ENCODE peak calls at places on chromosomes 5 and 9, in five cellular contexts. One of them, this sample, is unnamed.

GRCh38 chr5:14809369-14810144 is 62.0 kb downstream of the ANKH start:
- DNase-seq in AG08396: peak
- DNase-seq in endothelial cell: no peak
- DNase-seq in putamen: peak
- DNase-seq in NCI-H748 treated with DMSO at 0.1 percent for 48 hours: no peak
- DNase-seq in this sample: peak

GRCh38 chr9:133499892-133500270 is 21.0 kb upstream of the SLC2A6 start:
- DNase-seq in AG08396: no peak
- DNase-seq in endothelial cell: no peak
- DNase-seq in putamen: no peak
- DNase-seq in NCI-H748 treated with DMSO at 0.1 percent for 48 hours: no peak
- DNase-seq in this sample: no peak

GRCh38 chr9:112819635-112820496 is 69.3 kb downstream of the SNX30 start:
- DNase-seq in AG08396: peak
- DNase-seq in endothelial cell: peak
- DNase-seq in putamen: peak
- DNase-seq in NCI-H748 treated with DMSO at 0.1 percent for 48 hours: peak
- DNase-seq in this sample: peak

GRCh38 chr5:92119110-92119509 is 736.0 kb upstream of the ARRDC3 start:
- DNase-seq in AG08396: no peak
- DNase-seq in endothelial cell: no peak
- DNase-seq in putamen: no peak
- DNase-seq in NCI-H748 treated with DMSO at 0.1 percent for 48 hours: no peak
- DNase-seq in this sample: no peak

GRCh38 chr9:94812343-94812742 is 85.8 kb downstream of the AOPEP start:
- DNase-seq in AG08396: peak
- DNase-seq in endothelial cell: no peak
- DNase-seq in putamen: no peak
- DNase-seq in NCI-H748 treated with DMSO at 0.1 percent for 48 hours: no peak
- DNase-seq in this sample: peak

GRCh38 chr9:95494416-95495371 is 22.1 kb downstream of the PTCH1 start:
- DNase-seq in AG08396: peak
- DNase-seq in endothelial cell: no peak
- DNase-seq in putamen: no peak
- DNase-seq in NCI-H748 treated with DMSO at 0.1 percent for 48 hours: peak
- DNase-seq in this sample: no peak

GRCh38 chr9:94011134-94011533 is 56.0 kb upstream of the BARX1 start:
- DNase-seq in AG08396: no peak
- DNase-seq in endothelial cell: no peak
- DNase-seq in putamen: no peak
- DNase-seq in NCI-H748 treated with DMSO at 0.1 percent for 48 hours: no peak
- DNase-seq in this sample: peak

GRCh38 chr9:19922476-19923118 is 133.8 kb upstream of the SLC24A2 start:
- DNase-seq in AG08396: peak
- DNase-seq in endothelial cell: peak
- DNase-seq in putamen: peak
- DNase-seq in NCI-H748 treated with DMSO at 0.1 percent for 48 hours: peak
- DNase-seq in this sample: peak

GRCh38 chr5:5331838-5332237 is 90.6 kb upstream of the ICE1 start:
- DNase-seq in AG08396: no peak
- DNase-seq in endothelial cell: no peak
- DNase-seq in putamen: no peak
- DNase-seq in NCI-H748 treated with DMSO at 0.1 percent for 48 hours: no peak
- DNase-seq in this sample: no peak

GRCh38 chr5:135569755-135570452 is 8.9 kb downstream of the CXCL14 start:
- DNase-seq in AG08396: peak
- DNase-seq in endothelial cell: peak
- DNase-seq in putamen: no peak
- DNase-seq in NCI-H748 treated with DMSO at 0.1 percent for 48 hours: no peak
- DNase-seq in this sample: peak

GRCh38 chr9:83622814-83623633 is at the start of gene IDNK:
- DNase-seq in AG08396: peak
- DNase-seq in endothelial cell: peak
- DNase-seq in putamen: peak
- DNase-seq in NCI-H748 treated with DMSO at 0.1 percent for 48 hours: peak
- DNase-seq in this sample: peak

GRCh38 chr9:33852216-33852826 is 35.4 kb downstream of the UBE2R2 start:
- DNase-seq in AG08396: peak
- DNase-seq in endothelial cell: peak
- DNase-seq in putamen: peak
- DNase-seq in NCI-H748 treated with DMSO at 0.1 percent for 48 hours: no peak
- DNase-seq in this sample: peak

GRCh38 chr9:127726871-127727270 is 8.2 kb downstream of the TOR2A start:
- DNase-seq in AG08396: no peak
- DNase-seq in endothelial cell: no peak
- DNase-seq in putamen: no peak
- DNase-seq in NCI-H748 treated with DMSO at 0.1 percent for 48 hours: no peak
- DNase-seq in this sample: no peak

GRCh38 chr5:75823811-75824210 is 106.6 kb upstream of the POC5 start:
- DNase-seq in AG08396: no peak
- DNase-seq in endothelial cell: no peak
- DNase-seq in putamen: no peak
- DNase-seq in NCI-H748 treated with DMSO at 0.1 percent for 48 hours: no peak
- DNase-seq in this sample: no peak

GRCh38 chr9:137302176-137303030 is at the start of gene NRARP:
- DNase-seq in AG08396: peak
- DNase-seq in endothelial cell: peak
- DNase-seq in putamen: peak
- DNase-seq in NCI-H748 treated with DMSO at 0.1 percent for 48 hours: peak
- DNase-seq in this sample: peak

GRCh38 chr5:54873696-54874095 is 111.7 kb downstream of the ESM1 start:
- DNase-seq in AG08396: no peak
- DNase-seq in endothelial cell: no peak
- DNase-seq in putamen: no peak
- DNase-seq in NCI-H748 treated with DMSO at 0.1 percent for 48 hours: no peak
- DNase-seq in this sample: no peak

GRCh38 chr5:157328277-157328912 is 62.5 kb downstream of the CYFIP2 start:
- DNase-seq in AG08396: peak
- DNase-seq in endothelial cell: peak
- DNase-seq in putamen: peak
- DNase-seq in NCI-H748 treated with DMSO at 0.1 percent for 48 hours: peak
- DNase-seq in this sample: peak

GRCh38 chr5:115475768-115476167 is 68.8 kb downstream of the FEM1C start:
- DNase-seq in AG08396: no peak
- DNase-seq in endothelial cell: no peak
- DNase-seq in putamen: no peak
- DNase-seq in NCI-H748 treated with DMSO at 0.1 percent for 48 hours: no peak
- DNase-seq in this sample: no peak

GRCh38 chr9:124771867-124772621 is 933 bp upstream of the NR6A1 start:
- DNase-seq in AG08396: peak
- DNase-seq in endothelial cell: peak
- DNase-seq in putamen: peak
- DNase-seq in NCI-H748 treated with DMSO at 0.1 percent for 48 hours: peak
- DNase-seq in this sample: peak

GRCh38 chr5:113572716-113573115 is 59.2 kb downstream of the YTHDC2 start:
- DNase-seq in AG08396: no peak
- DNase-seq in endothelial cell: no peak
- DNase-seq in putamen: no peak
- DNase-seq in NCI-H748 treated with DMSO at 0.1 percent for 48 hours: no peak
- DNase-seq in this sample: no peak

GRCh38 chr5:14439087-14439841 is 142.3 kb upstream of the OTULINL start:
- DNase-seq in AG08396: no peak
- DNase-seq in endothelial cell: no peak
- DNase-seq in putamen: no peak
- DNase-seq in NCI-H748 treated with DMSO at 0.1 percent for 48 hours: no peak
- DNase-seq in this sample: no peak

GRCh38 chr9:127705577-127706215 is 1.1 kb upstream of the CFAP157 start:
- DNase-seq in AG08396: no peak
- DNase-seq in endothelial cell: no peak
- DNase-seq in putamen: no peak
- DNase-seq in NCI-H748 treated with DMSO at 0.1 percent for 48 hours: no peak
- DNase-seq in this sample: no peak

GRCh38 chr5:10400834-10401233 is 40.8 kb upstream of the ROPN1L start:
- DNase-seq in AG08396: no peak
- DNase-seq in endothelial cell: no peak
- DNase-seq in putamen: no peak
- DNase-seq in NCI-H748 treated with DMSO at 0.1 percent for 48 hours: no peak
- DNase-seq in this sample: peak

GRCh38 chr5:150615141-150615699 is 25.2 kb upstream of the SYNPO start:
- DNase-seq in AG08396: peak
- DNase-seq in endothelial cell: no peak
- DNase-seq in putamen: no peak
- DNase-seq in NCI-H748 treated with DMSO at 0.1 percent for 48 hours: no peak
- DNase-seq in this sample: peak

GRCh38 chr9:70420267-70421019 is 6.0 kb upstream of the KLF9 start:
- DNase-seq in AG08396: peak
- DNase-seq in endothelial cell: peak
- DNase-seq in putamen: peak
- DNase-seq in NCI-H748 treated with DMSO at 0.1 percent for 48 hours: peak
- DNase-seq in this sample: peak

GRCh38 chr9:127144670-127145458 is 22.4 kb upstream of the ANGPTL2 start:
- DNase-seq in AG08396: no peak
- DNase-seq in endothelial cell: no peak
- DNase-seq in putamen: no peak
- DNase-seq in NCI-H748 treated with DMSO at 0.1 percent for 48 hours: no peak
- DNase-seq in this sample: no peak

GRCh38 chr5:68049053-68049713 is 166.4 kb upstream of the PIK3R1 start:
- DNase-seq in AG08396: no peak
- DNase-seq in endothelial cell: no peak
- DNase-seq in putamen: no peak
- DNase-seq in NCI-H748 treated with DMSO at 0.1 percent for 48 hours: no peak
- DNase-seq in this sample: peak

GRCh38 chr9:106143781-106144180 is 449.4 kb downstream of the TMEM38B start:
- DNase-seq in AG08396: no peak
- DNase-seq in endothelial cell: no peak
- DNase-seq in putamen: no peak
- DNase-seq in NCI-H748 treated with DMSO at 0.1 percent for 48 hours: no peak
- DNase-seq in this sample: no peak

GRCh38 chr5:94025788-94026473 is 284.5 kb upstream of the POU5F2 start:
- DNase-seq in AG08396: no peak
- DNase-seq in endothelial cell: no peak
- DNase-seq in putamen: no peak
- DNase-seq in NCI-H748 treated with DMSO at 0.1 percent for 48 hours: no peak
- DNase-seq in this sample: no peak

GRCh38 chr9:131799177-131799823 is 59.4 kb upstream of the RAPGEF1 start:
- DNase-seq in AG08396: peak
- DNase-seq in endothelial cell: peak
- DNase-seq in putamen: peak
- DNase-seq in NCI-H748 treated with DMSO at 0.1 percent for 48 hours: no peak
- DNase-seq in this sample: peak

GRCh38 chr5:156835905-156836304 is 14.2 kb upstream of the PPP1R2B start:
- DNase-seq in AG08396: no peak
- DNase-seq in endothelial cell: no peak
- DNase-seq in putamen: no peak
- DNase-seq in NCI-H748 treated with DMSO at 0.1 percent for 48 hours: no peak
- DNase-seq in this sample: no peak

GRCh38 chr5:134877159-134877558 is 3.0 kb downstream of the TXNDC15 start:
- DNase-seq in AG08396: no peak
- DNase-seq in endothelial cell: no peak
- DNase-seq in putamen: no peak
- DNase-seq in NCI-H748 treated with DMSO at 0.1 percent for 48 hours: no peak
- DNase-seq in this sample: no peak

GRCh38 chr9:126049896-126050604 is 276.6 kb upstream of the MVB12B start:
- DNase-seq in AG08396: no peak
- DNase-seq in endothelial cell: no peak
- DNase-seq in putamen: no peak
- DNase-seq in NCI-H748 treated with DMSO at 0.1 percent for 48 hours: no peak
- DNase-seq in this sample: no peak

GRCh38 chr9:14692918-14693861 is at the start of gene ZDHHC21:
- DNase-seq in AG08396: peak
- DNase-seq in endothelial cell: peak
- DNase-seq in putamen: peak
- DNase-seq in NCI-H748 treated with DMSO at 0.1 percent for 48 hours: peak
- DNase-seq in this sample: peak

GRCh38 chr5:126384985-126385384 is 38.2 kb upstream of the GRAMD2B start:
- DNase-seq in AG08396: peak
- DNase-seq in endothelial cell: no peak
- DNase-seq in putamen: no peak
- DNase-seq in NCI-H748 treated with DMSO at 0.1 percent for 48 hours: no peak
- DNase-seq in this sample: peak

GRCh38 chr5:88829053-88829452 is 53.9 kb downstream of the MEF2C start:
- DNase-seq in AG08396: no peak
- DNase-seq in endothelial cell: no peak
- DNase-seq in putamen: peak
- DNase-seq in NCI-H748 treated with DMSO at 0.1 percent for 48 hours: no peak
- DNase-seq in this sample: peak

GRCh38 chr5:172713809-172714490 is 57.0 kb downstream of the DUSP1 start:
- DNase-seq in AG08396: no peak
- DNase-seq in endothelial cell: no peak
- DNase-seq in putamen: no peak
- DNase-seq in NCI-H748 treated with DMSO at 0.1 percent for 48 hours: no peak
- DNase-seq in this sample: no peak

GRCh38 chr5:151118898-151119600 is 38.2 kb upstream of the TNIP1 start:
- DNase-seq in AG08396: no peak
- DNase-seq in endothelial cell: no peak
- DNase-seq in putamen: no peak
- DNase-seq in NCI-H748 treated with DMSO at 0.1 percent for 48 hours: no peak
- DNase-seq in this sample: no peak

GRCh38 chr9:38339496-38339895 is 53.0 kb upstream of the ALDH1B1 start:
- DNase-seq in AG08396: peak
- DNase-seq in endothelial cell: no peak
- DNase-seq in putamen: no peak
- DNase-seq in NCI-H748 treated with DMSO at 0.1 percent for 48 hours: no peak
- DNase-seq in this sample: peak

GRCh38 chr9:92561374-92562329 is 25.9 kb upstream of the ECM2 start:
- DNase-seq in AG08396: no peak
- DNase-seq in endothelial cell: no peak
- DNase-seq in putamen: no peak
- DNase-seq in NCI-H748 treated with DMSO at 0.1 percent for 48 hours: no peak
- DNase-seq in this sample: peak